ENCODE peak calls at places on chromosomes 12 and 14, in seven cellular contexts. One of them, this sample, is unnamed.

GRCh38 chr14:26163761-26164160 is 434.1 kb downstream of the NOVA1 start:
- DNase-seq in GM10248: no peak
- DNase-seq in WTC11: no peak
- DNase-seq in cardiac fibroblast: peak
- DNase-seq in CD8-positive, alpha-beta T cell: no peak
- DNase-seq in glutamatergic neuron: no peak
- DNase-seq in Calu3: no peak
- DNase-seq in this sample: no peak

GRCh38 chr12:65500121-65500846 is 221.8 kb downstream of the MSRB3 start:
- DNase-seq in GM10248: no peak
- DNase-seq in Calu3: no peak
- DNase-seq in CD8-positive, alpha-beta T cell: no peak
- DNase-seq in glutamatergic neuron: no peak
- DNase-seq in WTC11: no peak
- DNase-seq in cardiac fibroblast: peak
- DNase-seq in this sample: no peak

GRCh38 chr14:80621701-80622100 is 319.8 kb downstream of the CEP128 start:
- DNase-seq in cardiac fibroblast: peak
- DNase-seq in WTC11: no peak
- DNase-seq in GM10248: peak
- DNase-seq in CD8-positive, alpha-beta T cell: no peak
- DNase-seq in glutamatergic neuron: no peak
- DNase-seq in Calu3: no peak
- DNase-seq in this sample: no peak

GRCh38 chr12:64392221-64392620 is 1.7 kb upstream of the C12orf56 start:
- DNase-seq in cardiac fibroblast: peak
- DNase-seq in CD8-positive, alpha-beta T cell: no peak
- DNase-seq in Calu3: peak
- DNase-seq in glutamatergic neuron: no peak
- DNase-seq in WTC11: no peak
- DNase-seq in GM10248: peak
- DNase-seq in this sample: no peak

GRCh38 chr12:122499991-122500684 is 594 bp downstream of the ZCCHC8 start:
- DNase-seq in CD8-positive, alpha-beta T cell: peak
- DNase-seq in WTC11: peak
- DNase-seq in GM10248: peak
- DNase-seq in Calu3: peak
- DNase-seq in glutamatergic neuron: peak
- DNase-seq in cardiac fibroblast: peak
- DNase-seq in this sample: peak

GRCh38 chr12:117076410-117077372 is 22.5 kb downstream of the TESC start:
- DNase-seq in GM10248: no peak
- DNase-seq in cardiac fibroblast: no peak
- DNase-seq in Calu3: no peak
- DNase-seq in WTC11: no peak
- DNase-seq in CD8-positive, alpha-beta T cell: no peak
- DNase-seq in glutamatergic neuron: peak
- DNase-seq in this sample: no peak

GRCh38 chr12:120159509-120160237 is 34.8 kb downstream of the GCN1 start:
- DNase-seq in glutamatergic neuron: no peak
- DNase-seq in cardiac fibroblast: no peak
- DNase-seq in WTC11: no peak
- DNase-seq in GM10248: no peak
- DNase-seq in Calu3: no peak
- DNase-seq in CD8-positive, alpha-beta T cell: no peak
- DNase-seq in this sample: no peak

GRCh38 chr14:37428954-37429353 is 166.1 kb downstream of the FOXA1 start:
- DNase-seq in glutamatergic neuron: no peak
- DNase-seq in Calu3: no peak
- DNase-seq in GM10248: no peak
- DNase-seq in cardiac fibroblast: no peak
- DNase-seq in WTC11: no peak
- DNase-seq in CD8-positive, alpha-beta T cell: no peak
- DNase-seq in this sample: no peak

GRCh38 chr14:58828298-58828697 is 190.5 kb downstream of the DACT1 start:
- DNase-seq in Calu3: no peak
- DNase-seq in GM10248: no peak
- DNase-seq in CD8-positive, alpha-beta T cell: no peak
- DNase-seq in WTC11: no peak
- DNase-seq in cardiac fibroblast: no peak
- DNase-seq in glutamatergic neuron: no peak
- DNase-seq in this sample: no peak

GRCh38 chr14:88919502-88919901 is 95.1 kb downstream of the TTC8 start:
- DNase-seq in GM10248: no peak
- DNase-seq in cardiac fibroblast: no peak
- DNase-seq in glutamatergic neuron: no peak
- DNase-seq in WTC11: no peak
- DNase-seq in CD8-positive, alpha-beta T cell: no peak
- DNase-seq in Calu3: peak
- DNase-seq in this sample: no peak

GRCh38 chr12:118377891-118378470 is 1.6 kb downstream of the SUDS3 start:
- DNase-seq in CD8-positive, alpha-beta T cell: peak
- DNase-seq in cardiac fibroblast: peak
- DNase-seq in Calu3: peak
- DNase-seq in WTC11: peak
- DNase-seq in GM10248: peak
- DNase-seq in glutamatergic neuron: peak
- DNase-seq in this sample: peak

GRCh38 chr12:70190252-70191010 is 52.8 kb upstream of the CNOT2 start:
- DNase-seq in CD8-positive, alpha-beta T cell: no peak
- DNase-seq in cardiac fibroblast: peak
- DNase-seq in Calu3: no peak
- DNase-seq in WTC11: no peak
- DNase-seq in GM10248: no peak
- DNase-seq in glutamatergic neuron: no peak
- DNase-seq in this sample: no peak

GRCh38 chr12:52370906-52371608 is 3.8 kb upstream of the KRT85 start:
- DNase-seq in Calu3: no peak
- DNase-seq in CD8-positive, alpha-beta T cell: no peak
- DNase-seq in GM10248: no peak
- DNase-seq in glutamatergic neuron: no peak
- DNase-seq in WTC11: no peak
- DNase-seq in cardiac fibroblast: peak
- DNase-seq in this sample: no peak

GRCh38 chr12:122437656-122438121 is 15.2 kb upstream of the CLIP1 start:
- DNase-seq in Calu3: no peak
- DNase-seq in WTC11: no peak
- DNase-seq in CD8-positive, alpha-beta T cell: no peak
- DNase-seq in GM10248: no peak
- DNase-seq in cardiac fibroblast: peak
- DNase-seq in glutamatergic neuron: peak
- DNase-seq in this sample: no peak

GRCh38 chr14:82537831-82538230 is 1004.2 kb upstream of the SEL1L start:
- DNase-seq in GM10248: no peak
- DNase-seq in glutamatergic neuron: no peak
- DNase-seq in cardiac fibroblast: no peak
- DNase-seq in WTC11: no peak
- DNase-seq in CD8-positive, alpha-beta T cell: no peak
- DNase-seq in Calu3: no peak
- DNase-seq in this sample: no peak

GRCh38 chr12:124509676-124510300 is 57.6 kb downstream of the NCOR2 start:
- DNase-seq in GM10248: no peak
- DNase-seq in WTC11: peak
- DNase-seq in cardiac fibroblast: peak
- DNase-seq in CD8-positive, alpha-beta T cell: no peak
- DNase-seq in Calu3: peak
- DNase-seq in glutamatergic neuron: no peak
- DNase-seq in this sample: no peak

GRCh38 chr12:6899837-6900519 is 4.6 kb upstream of the LRRC23 start:
- DNase-seq in cardiac fibroblast: peak
- DNase-seq in glutamatergic neuron: no peak
- DNase-seq in CD8-positive, alpha-beta T cell: no peak
- DNase-seq in Calu3: no peak
- DNase-seq in GM10248: no peak
- DNase-seq in WTC11: peak
- DNase-seq in this sample: no peak

GRCh38 chr12:88052686-88053085 is 23.5 kb upstream of the C12orf50 start:
- DNase-seq in CD8-positive, alpha-beta T cell: no peak
- DNase-seq in glutamatergic neuron: peak
- DNase-seq in cardiac fibroblast: peak
- DNase-seq in WTC11: peak
- DNase-seq in GM10248: no peak
- DNase-seq in Calu3: peak
- DNase-seq in this sample: no peak

GRCh38 chr12:52813885-52814709 is at the start of gene KRT4:
- DNase-seq in glutamatergic neuron: no peak
- DNase-seq in WTC11: no peak
- DNase-seq in cardiac fibroblast: no peak
- DNase-seq in GM10248: no peak
- DNase-seq in Calu3: no peak
- DNase-seq in CD8-positive, alpha-beta T cell: no peak
- DNase-seq in this sample: no peak

GRCh38 chr12:51183816-51184215 is 10.9 kb upstream of the TFCP2 start:
- DNase-seq in CD8-positive, alpha-beta T cell: no peak
- DNase-seq in WTC11: peak
- DNase-seq in glutamatergic neuron: no peak
- DNase-seq in cardiac fibroblast: peak
- DNase-seq in GM10248: no peak
- DNase-seq in Calu3: no peak
- DNase-seq in this sample: no peak

GRCh38 chr14:102272392-102272791 is 32.6 kb downstream of the MOK start:
- DNase-seq in CD8-positive, alpha-beta T cell: no peak
- DNase-seq in cardiac fibroblast: peak
- DNase-seq in WTC11: no peak
- DNase-seq in Calu3: no peak
- DNase-seq in GM10248: no peak
- DNase-seq in glutamatergic neuron: no peak
- DNase-seq in this sample: no peak

GRCh38 chr12:14845350-14845750 is 2.0 kb upstream of the ART4 start:
- DNase-seq in GM10248: peak
- DNase-seq in cardiac fibroblast: peak
- DNase-seq in WTC11: peak
- DNase-seq in glutamatergic neuron: no peak
- DNase-seq in CD8-positive, alpha-beta T cell: peak
- DNase-seq in Calu3: peak
- DNase-seq in this sample: no peak

GRCh38 chr14:90599748-90600507 is 203.1 kb downstream of the CALM1 start:
- DNase-seq in WTC11: no peak
- DNase-seq in Calu3: peak
- DNase-seq in CD8-positive, alpha-beta T cell: no peak
- DNase-seq in glutamatergic neuron: peak
- DNase-seq in GM10248: no peak
- DNase-seq in cardiac fibroblast: peak
- DNase-seq in this sample: no peak
- TF ChIP-seq CTCF in WTC11: no peak
- TF ChIP-seq CTCF in Calu3: no peak
- TF ChIP-seq CTCF in CD8-positive, alpha-beta T cell: no peak
- TF ChIP-seq CTCF in glutamatergic neuron: no peak
- TF ChIP-seq CTCF in GM10248: no peak
- TF ChIP-seq CTCF in cardiac fibroblast: peak
- TF ChIP-seq CTCF in this sample: peak

GRCh38 chr14:20707622-20708021 is 19.1 kb downstream of the ANG start:
- DNase-seq in cardiac fibroblast: peak
- DNase-seq in CD8-positive, alpha-beta T cell: no peak
- DNase-seq in WTC11: no peak
- DNase-seq in Calu3: peak
- DNase-seq in GM10248: no peak
- DNase-seq in glutamatergic neuron: no peak
- DNase-seq in this sample: no peak

GRCh38 chr14:20711275-20712069 is 22.9 kb downstream of the ANG start:
- DNase-seq in CD8-positive, alpha-beta T cell: no peak
- DNase-seq in cardiac fibroblast: no peak
- DNase-seq in GM10248: no peak
- DNase-seq in glutamatergic neuron: no peak
- DNase-seq in WTC11: no peak
- DNase-seq in Calu3: no peak
- DNase-seq in this sample: no peak

GRCh38 chr14:20714593-20715250 is 26.2 kb downstream of the ANG start:
- DNase-seq in glutamatergic neuron: no peak
- DNase-seq in Calu3: peak
- DNase-seq in CD8-positive, alpha-beta T cell: no peak
- DNase-seq in GM10248: no peak
- DNase-seq in cardiac fibroblast: peak
- DNase-seq in WTC11: no peak
- DNase-seq in this sample: peak

GRCh38 chr14:20712900-20713299 is 24.3 kb downstream of the ANG start:
- DNase-seq in Calu3: no peak
- DNase-seq in cardiac fibroblast: no peak
- DNase-seq in glutamatergic neuron: no peak
- DNase-seq in GM10248: no peak
- DNase-seq in CD8-positive, alpha-beta T cell: no peak
- DNase-seq in WTC11: no peak
- DNase-seq in this sample: no peak
- TF ChIP-seq CTCF in Calu3: no peak
- TF ChIP-seq CTCF in cardiac fibroblast: no peak
- TF ChIP-seq CTCF in glutamatergic neuron: no peak
- TF ChIP-seq CTCF in GM10248: no peak
- TF ChIP-seq CTCF in CD8-positive, alpha-beta T cell: no peak
- TF ChIP-seq CTCF in WTC11: no peak
- TF ChIP-seq CTCF in this sample: no peak

GRCh38 chr14:95507701-95508103 is 8.7 kb downstream of the SYNE3 start:
- DNase-seq in WTC11: no peak
- DNase-seq in GM10248: no peak
- DNase-seq in CD8-positive, alpha-beta T cell: no peak
- DNase-seq in cardiac fibroblast: peak
- DNase-seq in Calu3: no peak
- DNase-seq in glutamatergic neuron: peak
- DNase-seq in this sample: no peak

GRCh38 chr14:95510804-95511203 is 5.6 kb downstream of the SYNE3 start:
- DNase-seq in cardiac fibroblast: no peak
- DNase-seq in WTC11: no peak
- DNase-seq in glutamatergic neuron: no peak
- DNase-seq in Calu3: no peak
- DNase-seq in GM10248: no peak
- DNase-seq in CD8-positive, alpha-beta T cell: no peak
- DNase-seq in this sample: no peak

GRCh38 chr14:95509512-95509911 is 6.9 kb downstream of the SYNE3 start:
- DNase-seq in WTC11: no peak
- DNase-seq in glutamatergic neuron: no peak
- DNase-seq in cardiac fibroblast: no peak
- DNase-seq in CD8-positive, alpha-beta T cell: no peak
- DNase-seq in Calu3: no peak
- DNase-seq in GM10248: no peak
- DNase-seq in this sample: no peak

GRCh38 chr14:95507174-95507573 is 9.3 kb downstream of the SYNE3 start:
- DNase-seq in WTC11: no peak
- DNase-seq in CD8-positive, alpha-beta T cell: no peak
- DNase-seq in glutamatergic neuron: no peak
- DNase-seq in GM10248: no peak
- DNase-seq in cardiac fibroblast: peak
- DNase-seq in Calu3: no peak
- DNase-seq in this sample: no peak

GRCh38 chr14:95508377-95508776 is 8.1 kb downstream of the SYNE3 start:
- DNase-seq in CD8-positive, alpha-beta T cell: no peak
- DNase-seq in cardiac fibroblast: no peak
- DNase-seq in WTC11: no peak
- DNase-seq in GM10248: no peak
- DNase-seq in glutamatergic neuron: no peak
- DNase-seq in Calu3: no peak
- DNase-seq in this sample: no peak
- TF ChIP-seq CTCF in CD8-positive, alpha-beta T cell: no peak
- TF ChIP-seq CTCF in cardiac fibroblast: no peak
- TF ChIP-seq CTCF in WTC11: no peak
- TF ChIP-seq CTCF in GM10248: no peak
- TF ChIP-seq CTCF in glutamatergic neuron: no peak
- TF ChIP-seq CTCF in Calu3: no peak
- TF ChIP-seq CTCF in this sample: no peak

DNA sequence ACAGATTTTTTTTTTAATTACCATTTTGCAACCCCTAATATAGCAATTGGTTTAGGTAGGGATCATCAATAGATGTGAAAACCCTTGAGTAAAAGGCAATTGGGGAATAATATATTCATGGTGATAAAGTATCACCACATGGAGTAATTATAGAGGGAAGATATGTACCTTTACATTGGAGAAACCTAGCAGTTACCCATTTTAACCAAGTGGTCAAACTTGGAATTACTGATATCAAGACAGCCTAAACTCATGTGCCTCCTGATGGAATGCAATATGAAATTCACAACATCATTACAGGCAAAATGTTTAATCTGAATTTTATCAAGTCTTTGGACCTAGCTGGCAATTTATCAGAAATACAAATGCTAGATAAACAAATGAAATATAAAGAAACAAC is 6.7 kb upstream of the SLC10A1 start:
- DNase-seq in GM10248: no peak
- DNase-seq in CD8-positive, alpha-beta T cell: no peak
- DNase-seq in WTC11: no peak
- DNase-seq in cardiac fibroblast: no peak
- DNase-seq in glutamatergic neuron: no peak
- DNase-seq in Calu3: no peak
- DNase-seq in this sample: no peak
- TF ChIP-seq CTCF in GM10248: no peak
- TF ChIP-seq CTCF in CD8-positive, alpha-beta T cell: no peak
- TF ChIP-seq CTCF in WTC11: no peak
- TF ChIP-seq CTCF in cardiac fibroblast: peak
- TF ChIP-seq CTCF in glutamatergic neuron: peak
- TF ChIP-seq CTCF in Calu3: no peak
- TF ChIP-seq CTCF in this sample: peak

This sample was measured in osteocyte.